ENCODE peak calls at places on chromosomes 2 and 18, in nine cellular contexts. G, Y, Q, Z, F, S, U, B and C are unnamed samples.

GRCh38 chr2:80459028-80459427 is 154.5 kb upstream of the LRRTM1 start:
- DNase-seq in G (no peak), Y (no peak), Q (no peak), Z (no peak), F (no peak), S (no peak), U (no peak), B (no peak), C (no peak)

GRCh38 chr2:18404708-18405107 is 155.7 kb downstream of the RDH14 start:
- DNase-seq in G (no peak), Y (no peak), Q (no peak), Z (no peak), F (no peak), S (no peak), U (no peak), B (no peak), C (no peak)

GRCh38 chr2:11559066-11559785 is 25.4 kb downstream of the GREB1 start:
- DNase-seq in G (no peak), Y (no peak), Q (no peak), Z (peak; percentile 21), F (peak; percentile 10), S (no peak), U (no peak), B (no peak), C (no peak)

GRCh38 chr2:86518498-86518897 is 44.7 kb downstream of the CHMP3 start:
- DNase-seq in G (peak; percentile 32), Y (peak; percentile 54), Q (no peak), Z (no peak), F (no peak), S (no peak), U (peak; percentile 14), B (no peak), C (no peak)

GRCh38 chr2:240437861-240438809 is 2.7 kb downstream of the GPC1 start:
- DNase-seq in G (peak; percentile 39), Y (peak; percentile 85), Q (peak; percentile 83), Z (peak; percentile 89), F (peak; percentile 72), S (peak; percentile 56), U (peak; percentile 55), B (peak; percentile 85), C (peak; percentile 89)

GRCh38 chr2:11861044-11861443 is 114.6 kb downstream of the LPIN1 start:
- DNase-seq in G (no peak), Y (no peak), Q (no peak), Z (no peak), F (no peak), S (peak; percentile 60), U (no peak), B (no peak), C (no peak)

GRCh38 chr18:13247506-13247905 is 28.9 kb downstream of the LDLRAD4 start:
- DNase-seq in G (no peak), Y (no peak), Q (no peak), Z (peak; percentile 41), F (no peak), S (no peak), U (no peak), B (no peak), C (no peak)

GRCh38 chr2:221335106-221335505 is 237.0 kb downstream of the EPHA4 start:
- DNase-seq in G (no peak), Y (no peak), Q (no peak), Z (no peak), F (no peak), S (no peak), U (no peak), B (no peak), C (no peak)

GRCh38 chr2:39715095-39715494 is 49.4 kb downstream of the TMEM178A start:
- DNase-seq in G (no peak), Y (no peak), Q (no peak), Z (no peak), F (no peak), S (no peak), U (no peak), B (no peak), C (no peak)

GRCh38 chr2:64838817-64839216 is 150.4 kb upstream of the SLC1A4 start:
- DNase-seq in G (peak; percentile 95), Y (no peak), Q (no peak), Z (no peak), F (no peak), S (no peak), U (peak; percentile 96), B (no peak), C (peak; percentile 73)

GRCh38 chr2:58553937-58554336 is 312.8 kb upstream of the FANCL start:
- DNase-seq in G (no peak), Y (peak; percentile 50), Q (peak; percentile 12), Z (no peak), F (no peak), S (no peak), U (peak; percentile 1), B (no peak), C (no peak)

GRCh38 chr2:20537423-20538307 is 90.8 kb downstream of the RHOB start:
- DNase-seq in G (no peak), Y (no peak), Q (no peak), Z (no peak), F (no peak), S (no peak), U (no peak), B (no peak), C (no peak)

GRCh38 chr2:69385443-69386151 is 1.4 kb downstream of the GFPT1 start:
- DNase-seq in G (no peak), Y (no peak), Q (no peak), Z (no peak), F (no peak), S (no peak), U (peak; percentile 78), B (no peak), C (no peak)

GRCh38 chr2:2328847-2329246 is 2.2 kb downstream of the MYT1L start:
- DNase-seq in G (no peak), Y (no peak), Q (peak; percentile 69), Z (no peak), F (no peak), S (no peak), U (no peak), B (no peak), C (no peak)

GRCh38 chr18:11389281-11389680 is 220.1 kb upstream of the SLC35G4 start:
- DNase-seq in G (no peak), Y (no peak), Q (no peak), Z (no peak), F (no peak), S (no peak), U (no peak), B (no peak), C (no peak)
- TF ChIP-seq CTCF in G (no peak), Y (no peak), Q (no peak), Z (no peak), F (no peak), S (no peak), U (no peak), B (no peak), C (no peak)

GRCh38 chr18:32072321-32072720 is 19.4 kb upstream of the RNF138 start:
- DNase-seq in G (no peak), Y (no peak), Q (no peak), Z (no peak), F (no peak), S (no peak), U (no peak), B (no peak), C (no peak)
- TF ChIP-seq CTCF in G (peak; percentile 66), Y (peak; percentile 32), Q (peak; percentile 66), Z (peak; percentile 44), F (peak; percentile 26), S (peak; percentile 55), U (peak; percentile 43), B (peak; percentile 44), C (peak; percentile 14)

GRCh38 chr2:179352181-179352580 is 87.5 kb upstream of the SESTD1 start:
- DNase-seq in G (no peak), Y (no peak), Q (no peak), Z (no peak), F (no peak), S (no peak), U (no peak), B (no peak), C (no peak)

GRCh38 chr2:179349670-179350303 is 85.2 kb upstream of the SESTD1 start:
- DNase-seq in G (no peak), Y (no peak), Q (no peak), Z (no peak), F (no peak), S (peak; percentile 11), U (no peak), B (no peak), C (no peak)

GRCh38 chr2:179354296-179354695 is 89.7 kb upstream of the SESTD1 start:
- DNase-seq in G (no peak), Y (no peak), Q (no peak), Z (no peak), F (no peak), S (no peak), U (no peak), B (no peak), C (no peak)

GRCh38 chr2:179355881-179356280 is 91.2 kb upstream of the SESTD1 start:
- DNase-seq in G (no peak), Y (no peak), Q (no peak), Z (no peak), F (no peak), S (no peak), U (peak; percentile 30), B (no peak), C (no peak)

DNA sequence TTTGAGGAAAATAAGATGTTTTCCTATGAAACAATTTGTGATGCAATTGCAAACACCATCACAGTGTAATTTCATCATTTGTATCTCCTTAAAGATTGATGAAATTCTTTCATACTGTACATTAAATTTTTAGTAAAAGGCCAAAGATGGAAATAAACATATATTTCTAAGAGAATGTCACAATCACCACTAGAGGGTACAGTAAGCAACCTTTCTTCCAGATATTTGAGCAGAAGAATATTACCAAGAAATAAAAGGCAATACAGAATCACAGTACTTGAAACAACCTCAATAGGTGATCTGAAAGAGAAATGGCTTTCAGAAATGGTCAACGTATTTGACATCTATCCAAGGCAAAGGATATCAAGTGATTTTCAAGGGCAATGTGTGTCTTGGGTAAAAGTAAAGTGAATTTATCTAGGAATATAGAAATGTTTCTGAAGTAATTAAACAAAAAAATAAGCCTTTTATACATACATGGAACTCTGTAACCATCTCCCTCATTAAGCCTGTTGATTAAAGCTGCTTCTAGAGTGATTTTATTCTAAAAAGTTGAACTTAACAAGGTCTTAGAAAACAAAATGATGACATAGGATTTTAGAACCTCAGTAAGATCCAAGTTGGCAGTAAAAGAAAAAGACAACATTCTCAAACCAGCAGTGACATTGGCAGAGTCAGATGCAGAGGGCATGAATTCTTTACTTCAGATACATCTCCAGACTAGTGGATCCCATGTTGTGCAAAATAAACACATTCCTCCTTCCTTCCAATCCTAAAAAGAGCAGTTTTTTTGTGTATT is 90.3 kb upstream of the SESTD1 start:
- DNase-seq in G (no peak), Y (no peak), Q (no peak), Z (no peak), F (no peak), S (no peak), U (no peak), B (no peak), C (no peak)
- TF ChIP-seq CTCF in G (peak; percentile 76), Y (peak; percentile 42), Q (peak; percentile 33), Z (no peak), F (no peak), S (peak; percentile 23), U (peak; percentile 51), B (peak; percentile 29), C (no peak)

GRCh38 chr18:80026363-80026762 is 7.9 kb upstream of the RBFA start:
- DNase-seq in G (no peak), Y (no peak), Q (no peak), Z (no peak), F (no peak), S (no peak), U (no peak), B (no peak), C (no peak)

GRCh38 chr18:80022613-80023012 is 11.6 kb upstream of the RBFA start:
- DNase-seq in G (no peak), Y (no peak), Q (no peak), Z (no peak), F (no peak), S (no peak), U (peak; percentile 11), B (no peak), C (no peak)

GRCh38 chr18:80023173-80023572 is 11.1 kb upstream of the RBFA start:
- DNase-seq in G (no peak), Y (no peak), Q (no peak), Z (no peak), F (no peak), S (no peak), U (no peak), B (no peak), C (no peak)
- TF ChIP-seq CTCF in G (peak; percentile 72), Y (no peak), Q (peak; percentile 70), Z (no peak), F (no peak), S (peak; percentile 33), U (peak; percentile 24), B (peak; percentile 69), C (no peak)